ENCODE peak calls at places on chromosomes 7 and 10, in eight cellular contexts. G, U, T, M, Z, S, W and C are unnamed samples.

GRCh38 chr10:133159950-133160812 is at the start of gene KNDC1:
- DNase-seq in U (no peak), W (no peak), G (no peak), Z (peak; percentile 75), S (no peak), M (no peak), T (peak; percentile 93), C (peak; percentile 81)

GRCh38 chr7:91168766-91169518 is 95.3 kb upstream of the FZD1 start:
- DNase-seq in U (no peak), G (no peak), W (no peak), T (peak; percentile 59), S (no peak), Z (no peak), M (no peak), C (no peak)

GRCh38 chr7:14092376-14092775 is 102.9 kb upstream of the ETV1 start:
- DNase-seq in M (no peak), Z (no peak), T (no peak), U (no peak), S (no peak), W (no peak), G (no peak), C (no peak)

GRCh38 chr7:515628-516027 is 4.0 kb downstream of the PDGFA start:
- DNase-seq in G (no peak), W (no peak), T (no peak), Z (peak; percentile 79), U (no peak), M (no peak), S (no peak), C (no peak)

GRCh38 chr7:20797174-20798080 is 10.7 kb upstream of the SP8 start:
- DNase-seq in Z (peak; percentile 77), W (no peak), G (no peak), S (no peak), U (no peak), T (no peak), M (no peak), C (peak; percentile 73)

GRCh38 chr10:71757450-71757918 is 15.8 kb downstream of the VSIR start:
- DNase-seq in T (peak; percentile 70), W (no peak), G (no peak), S (no peak), Z (no peak), U (no peak), M (no peak), C (no peak)

GRCh38 chr7:1915326-1915725 is 245.2 kb downstream of the ELFN1 start:
- DNase-seq in W (no peak), S (no peak), M (no peak), T (no peak), U (no peak), Z (no peak), G (no peak), C (no peak)

GRCh38 chr10:132630156-132630555 is 92.6 kb downstream of the INPP5A start:
- DNase-seq in Z (no peak), G (no peak), M (no peak), S (no peak), W (no peak), T (no peak), U (no peak), C (no peak)

GRCh38 chr7:39624202-39624807 is 933 bp downstream of the RALA start:
- DNase-seq in T (peak; percentile 43), Z (no peak), M (no peak), U (no peak), G (no peak), W (no peak), S (no peak), C (peak; percentile 59)

GRCh38 chr7:749121-749520 is 22.0 kb upstream of the PRKAR1B start:
- DNase-seq in T (peak; percentile 90), W (no peak), S (no peak), M (no peak), Z (no peak), G (no peak), U (no peak), C (no peak)

GRCh38 chr10:93757766-93758509 is at the start of gene LGI1:
- DNase-seq in U (no peak), Z (peak; percentile 29), M (no peak), S (no peak), G (no peak), W (no peak), T (peak; percentile 36), C (no peak)

GRCh38 chr10:921471-922414 is 9.8 kb downstream of the LARP4B start:
- DNase-seq in G (no peak), U (no peak), S (no peak), Z (no peak), T (no peak), M (no peak), W (no peak), C (no peak)

GRCh38 chr7:23332881-23333612 is 33.9 kb downstream of the MALSU1 start:
- DNase-seq in W (no peak), M (no peak), T (peak; percentile 43), Z (no peak), G (no peak), S (no peak), U (no peak), C (no peak)

GRCh38 chr10:128573936-128574335 is 447.7 kb upstream of the MKI67 start:
- DNase-seq in S (no peak), T (no peak), U (no peak), G (no peak), Z (no peak), M (no peak), W (no peak), C (no peak)

GRCh38 chr10:93481213-93481930 is 762 bp downstream of the MYOF start:
- DNase-seq in U (no peak), M (no peak), W (no peak), T (no peak), G (no peak), Z (no peak), S (no peak), C (no peak)

GRCh38 chr10:33897255-33897893 is 562.9 kb upstream of the NRP1 start:
- DNase-seq in Z (no peak), M (no peak), W (no peak), T (no peak), U (no peak), S (no peak), G (no peak), C (no peak)

GRCh38 chr10:33900591-33900990 is 566.1 kb upstream of the NRP1 start:
- DNase-seq in S (no peak), Z (no peak), W (no peak), G (no peak), U (no peak), M (no peak), T (no peak), C (no peak)

GRCh38 chr10:33899578-33900531 is 565.4 kb upstream of the NRP1 start:
- DNase-seq in G (no peak), M (peak; percentile 55), Z (no peak), U (no peak), T (no peak), W (no peak), S (no peak), C (no peak)

GRCh38 chr10:33901166-33901565 is 566.7 kb upstream of the NRP1 start:
- DNase-seq in S (no peak), Z (no peak), T (no peak), M (no peak), U (no peak), W (no peak), G (no peak), C (no peak)
- TF ChIP-seq POLR2AphosphoS5 in S (no peak), Z (no peak), T (no peak), M (no peak), U (no peak), W (no peak), G (no peak), C (no peak)

DNA sequence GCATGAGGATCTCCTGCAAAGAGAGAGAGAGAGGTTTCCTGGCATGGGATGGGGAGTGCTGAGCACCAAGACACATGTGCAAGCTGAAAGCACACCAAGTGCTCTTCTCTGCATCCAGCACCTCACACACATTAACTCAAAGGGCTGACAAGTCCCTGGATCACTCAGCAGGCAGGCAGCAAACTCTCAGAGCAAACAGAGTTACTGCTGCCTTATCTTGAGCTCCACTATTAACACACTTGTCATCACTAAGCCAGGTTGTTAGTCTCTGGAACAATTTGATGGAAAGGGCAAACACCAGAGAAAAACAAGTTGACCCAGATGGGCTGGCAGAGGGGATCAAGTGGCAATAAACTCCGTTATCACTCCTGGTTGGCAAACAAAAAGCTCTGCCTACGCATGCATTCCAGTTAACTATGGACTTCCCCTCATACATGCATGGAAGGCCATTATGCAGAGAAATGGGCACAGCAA is 349.9 kb downstream of the KCNMA1 start:
- DNase-seq in T (no peak), S (no peak), U (no peak), G (no peak), Z (no peak), W (no peak), M (no peak), C (no peak)
- TF ChIP-seq REST in T (no peak), S (no peak), U (no peak), G (no peak), Z (no peak), W (no peak), M (no peak), C (no peak)

GRCh38 chr10:104796817-104797216 is 155.7 kb downstream of the SORCS3 start:
- DNase-seq in M (no peak), Z (no peak), W (no peak), U (no peak), G (no peak), T (no peak), S (no peak), C (no peak)
- TF ChIP-seq POLR2AphosphoS5 in M (no peak), Z (no peak), W (no peak), U (no peak), G (no peak), T (no peak), S (no peak), C (no peak)

GRCh38 chr10:50392966-50393718 is 141.8 kb upstream of the ASAH2 start:
- DNase-seq in G (no peak), Z (no peak), M (peak; percentile 16), U (no peak), S (no peak), T (no peak), W (no peak), C (peak; percentile 62)

GRCh38 chr10:50396491-50397311 is 145.4 kb upstream of the ASAH2 start:
- DNase-seq in W (no peak), M (no peak), G (no peak), Z (no peak), T (no peak), U (no peak), S (no peak), C (no peak)

GRCh38 chr10:50393784-50394183 is 142.5 kb upstream of the ASAH2 start:
- DNase-seq in G (no peak), W (no peak), S (no peak), Z (no peak), U (no peak), M (peak; percentile 87), T (no peak), C (peak; percentile 69)

GRCh38 chr10:50394832-50395231 is 143.5 kb upstream of the ASAH2 start:
- DNase-seq in W (no peak), S (peak; percentile 14), U (no peak), M (no peak), G (no peak), Z (no peak), T (no peak), C (no peak)

GRCh38 chr10:50395279-50395678 is 144.0 kb upstream of the ASAH2 start:
- DNase-seq in S (peak; percentile 50), T (no peak), W (no peak), Z (no peak), M (peak; percentile 85), U (no peak), G (no peak), C (no peak)
- TF ChIP-seq REST in S (no peak), T (no peak), W (no peak), Z (no peak), M (no peak), U (no peak), G (no peak), C (no peak)